ENCODE peak calls at places on chromosome 6, in six cellular contexts. D is left ventricle myocardium inferior, L is memory B cell, H is fibroblast of mammary gland, Z is SW480, E is hepatocyte. A is an unnamed sample.

GRCh38 chr6:105397987-105398386 is 4.9 kb downstream of the PREP start:
- DNase-seq in D (no peak), L (no peak), H (no peak), Z (no peak), E (no peak), A (peak; percentile 2)

GRCh38 chr6:37731888-37732287 is 34.2 kb upstream of the MDGA1 start:
- DNase-seq in D (no peak), L (peak; percentile 46), H (no peak), Z (peak; percentile 42), E (no peak), A (peak; percentile 8)

GRCh38 chr6:133041020-133041419 is 200.1 kb upstream of the EYA4 start:
- DNase-seq in D (peak; percentile 15), L (no peak), H (no peak), Z (no peak), E (no peak), A (no peak)

GRCh38 chr6:167907837-167908681 is 81.3 kb downstream of the AFDN start:
- DNase-seq in D (no peak), L (no peak), H (peak; percentile 38), Z (peak; percentile 44), E (peak; percentile 30), A (no peak)

GRCh38 chr6:6803180-6803978 is 214.9 kb downstream of the LY86 start:
- DNase-seq in D (no peak), L (peak; percentile 48), H (no peak), Z (peak; percentile 67), E (peak; percentile 49), A (no peak)

GRCh38 chr6:43247115-43247999 is 4.1 kb downstream of the TTBK1 start:
- DNase-seq in D (peak; percentile 78), L (peak; percentile 74), H (peak; percentile 16), Z (peak; percentile 67), E (peak; percentile 84), A (peak; percentile 64)

GRCh38 chr6:108947114-108947854 is 99.1 kb downstream of the ARMC2 start:
- DNase-seq in D (no peak), L (no peak), H (peak; percentile 94), Z (no peak), E (peak; percentile 58), A (no peak)

GRCh38 chr6:20851795-20852194 is 317.5 kb downstream of the CDKAL1 start:
- DNase-seq in D (no peak), L (no peak), H (no peak), Z (no peak), E (no peak), A (no peak)

GRCh38 chr6:107179004-107179403 is 63.7 kb upstream of the BEND3 start:
- DNase-seq in D (no peak), L (no peak), H (peak; percentile 51), Z (peak; percentile 7), E (no peak), A (no peak)

GRCh38 chr6:73566954-73567591 is 46.2 kb upstream of the EEF1A1 start:
- DNase-seq in D (peak; percentile 55), L (no peak), H (peak; percentile 87), Z (peak; percentile 84), E (peak; percentile 88), A (no peak)

GRCh38 chr6:17470953-17471335 is 77.5 kb downstream of the CAP2 start:
- DNase-seq in D (no peak), L (no peak), H (peak; percentile 81), Z (no peak), E (peak; percentile 23), A (no peak)

GRCh38 chr6:167122041-167122826 is 662 bp upstream of the CCR6 start:
- DNase-seq in D (no peak), L (peak; percentile 59), H (no peak), Z (no peak), E (no peak), A (no peak)

GRCh38 chr6:136677822-136678221 is 114.5 kb downstream of the MAP3K5 start:
- DNase-seq in D (no peak), L (no peak), H (no peak), Z (no peak), E (peak; percentile 8), A (no peak)

GRCh38 chr6:87259791-87260190 is 62.6 kb upstream of the SMIM8 start:
- DNase-seq in D (no peak), L (no peak), H (no peak), Z (no peak), E (no peak), A (no peak)

GRCh38 chr6:73873081-73873480 is 177.1 kb downstream of the CD109 start:
- DNase-seq in D (no peak), L (no peak), H (peak; percentile 13), Z (no peak), E (peak; percentile 0), A (no peak)